ENCODE peak calls at places on chromosome 5, in nine cellular contexts. X is A549, J is breast epithelium, K is psoas muscle, P is cardiac muscle cell, N is HL-60, C is heart left ventricle, Y is tibial nerve, F is SK-N-SH. U is an unnamed sample.
A peak's percentile ranks its signal among the peaks of the same experiment; 100 is the strongest.

GRCh38 chr5:124735169-124735858 is 11.1 kb downstream of the ZNF608 start:
- DNase-seq in N (no peak), J (no peak), F (peak; percentile 80), X (no peak), Y (peak; percentile 37), C (no peak), P (peak; percentile 80), K (peak; percentile 61), U (peak; percentile 80)

GRCh38 chr5:132657676-132658382 is at the start of gene IL13:
- DNase-seq in X (no peak), F (no peak), N (no peak), K (no peak), J (no peak), C (no peak), Y (no peak), P (no peak), U (no peak)

GRCh38 chr5:154355141-154355611 is 90.6 kb upstream of the SAP30L start:
- DNase-seq in K (peak; percentile 69), P (no peak), C (peak; percentile 63), N (no peak), Y (no peak), J (no peak), F (peak; percentile 29), X (no peak), U (no peak)

GRCh38 chr5:157345067-157345466 is 79.1 kb downstream of the CYFIP2 start:
- DNase-seq in N (no peak), X (no peak), F (no peak), K (no peak), P (no peak), Y (no peak), C (no peak), J (no peak), U (no peak)

GRCh38 chr5:131473731-131474130 is 161.3 kb downstream of the RAPGEF6 start:
- DNase-seq in N (no peak), C (no peak), X (no peak), Y (no peak), J (no peak), P (no peak), F (no peak), K (no peak), U (no peak)

GRCh38 chr5:77418601-77419591 is 73.2 kb downstream of the WDR41 start:
- DNase-seq in C (no peak), J (no peak), K (no peak), Y (no peak), X (no peak), N (no peak), P (no peak), F (no peak), U (no peak)

GRCh38 chr5:98771389-98772109 is 1.9 kb upstream of the RGMB start:
- DNase-seq in X (peak; percentile 88), F (peak; percentile 75), J (peak; percentile 52), Y (peak; percentile 94), N (peak; percentile 43), C (no peak), P (peak; percentile 88), K (no peak), U (peak; percentile 92)

GRCh38 chr5:163407034-163407652 is 30.3 kb upstream of the CCNG1 start:
- DNase-seq in X (no peak), C (no peak), J (no peak), F (no peak), N (peak; percentile 39), K (no peak), P (peak; percentile 12), Y (no peak), U (no peak)

GRCh38 chr5:67234671-67235176 is 38.1 kb upstream of the CD180 start:
- DNase-seq in J (peak; percentile 49), N (no peak), Y (peak; percentile 66), P (no peak), X (no peak), F (no peak), C (no peak), K (peak; percentile 61), U (no peak)

GRCh38 chr5:152331718-152332117 is 73.4 kb downstream of the NMUR2 start:
- DNase-seq in N (no peak), K (no peak), J (no peak), P (no peak), Y (no peak), C (no peak), F (no peak), X (no peak), U (no peak)

GRCh38 chr5:179130101-179130681 is 70.0 kb downstream of the ZNF354C start:
- DNase-seq in C (no peak), X (no peak), P (no peak), N (no peak), K (no peak), J (no peak), F (no peak), Y (no peak), U (no peak)

GRCh38 chr5:140245926-140246325 is 57.0 kb downstream of the PFDN1 start:
- DNase-seq in P (no peak), J (no peak), Y (no peak), X (no peak), K (no peak), C (no peak), F (no peak), N (no peak), U (no peak)

GRCh38 chr5:138054863-138055558 is 22.1 kb upstream of the FAM13B start:
- DNase-seq in Y (no peak), F (no peak), N (no peak), K (no peak), J (peak; percentile 25), P (no peak), X (no peak), C (no peak), U (no peak)

GRCh38 chr5:138053554-138053953 is 20.7 kb upstream of the FAM13B start:
- DNase-seq in N (no peak), Y (no peak), J (no peak), X (no peak), P (no peak), F (no peak), K (no peak), C (no peak), U (no peak)

GRCh38 chr5:138054206-138054605 is 21.3 kb upstream of the FAM13B start:
- DNase-seq in F (no peak), Y (no peak), P (no peak), J (no peak), K (no peak), X (no peak), C (no peak), N (no peak), U (no peak)

DNA sequence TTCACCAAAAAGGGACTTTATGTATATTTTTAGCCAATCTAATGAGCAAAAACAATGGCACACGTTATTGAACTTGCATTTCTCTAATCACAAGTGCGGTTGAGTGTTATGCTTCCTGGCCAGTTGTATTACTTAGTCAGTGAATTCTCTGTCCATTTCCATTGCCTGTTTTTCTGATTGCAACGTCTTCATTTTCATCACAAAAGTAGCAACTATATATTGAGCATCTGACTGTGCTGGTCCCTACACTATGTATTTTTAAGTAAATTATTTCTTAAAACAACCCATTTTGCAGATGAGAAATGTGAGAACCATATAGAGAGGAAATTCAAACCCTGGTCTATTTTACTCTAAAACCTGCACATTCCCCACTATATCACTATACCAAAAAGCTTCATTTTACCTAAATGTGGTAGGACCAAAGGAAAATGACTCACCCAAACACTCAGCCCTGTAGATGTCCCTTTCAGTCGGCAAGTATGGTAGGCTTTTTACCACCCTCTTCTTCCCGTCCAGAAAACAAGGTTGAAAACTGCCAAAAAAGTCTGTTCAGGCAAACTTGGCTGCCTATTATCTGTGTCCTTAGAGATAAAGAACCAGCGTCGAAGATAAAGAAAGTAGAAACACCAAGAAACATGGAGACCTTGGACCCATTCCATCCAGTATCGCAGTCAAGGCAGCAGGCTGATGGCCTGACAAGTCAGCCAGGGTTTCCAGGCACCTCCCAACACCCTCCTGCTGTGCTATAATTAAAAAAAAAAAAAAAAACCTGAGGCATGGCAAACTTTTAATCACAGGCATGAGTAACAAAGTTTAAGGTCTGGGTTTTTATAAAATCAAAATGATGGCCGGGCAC is 18.8 kb upstream of the FAM13B start:
- DNase-seq in P (no peak), C (no peak), N (no peak), Y (no peak), F (no peak), J (no peak), X (no peak), K (no peak), U (no peak)
- TF ChIP-seq CTCF in P (no peak), C (no peak), N (no peak), Y (no peak), F (no peak), J (no peak), X (no peak), K (no peak), U (no peak)

GRCh38 chr5:160378325-160378724 is 7.9 kb upstream of the C1QTNF2 start:
- DNase-seq in F (no peak), N (no peak), J (no peak), C (no peak), P (no peak), Y (no peak), K (no peak), X (no peak), U (no peak)
- H3K27ac ChIP-seq in F (no peak overlapping the region), N (no peak overlapping the region), J (no peak overlapping the region), C (no peak overlapping the region), P (no peak overlapping the region), Y (no peak overlapping the region), K (no peak overlapping the region), X (no peak overlapping the region), U (no peak overlapping the region)

DNA sequence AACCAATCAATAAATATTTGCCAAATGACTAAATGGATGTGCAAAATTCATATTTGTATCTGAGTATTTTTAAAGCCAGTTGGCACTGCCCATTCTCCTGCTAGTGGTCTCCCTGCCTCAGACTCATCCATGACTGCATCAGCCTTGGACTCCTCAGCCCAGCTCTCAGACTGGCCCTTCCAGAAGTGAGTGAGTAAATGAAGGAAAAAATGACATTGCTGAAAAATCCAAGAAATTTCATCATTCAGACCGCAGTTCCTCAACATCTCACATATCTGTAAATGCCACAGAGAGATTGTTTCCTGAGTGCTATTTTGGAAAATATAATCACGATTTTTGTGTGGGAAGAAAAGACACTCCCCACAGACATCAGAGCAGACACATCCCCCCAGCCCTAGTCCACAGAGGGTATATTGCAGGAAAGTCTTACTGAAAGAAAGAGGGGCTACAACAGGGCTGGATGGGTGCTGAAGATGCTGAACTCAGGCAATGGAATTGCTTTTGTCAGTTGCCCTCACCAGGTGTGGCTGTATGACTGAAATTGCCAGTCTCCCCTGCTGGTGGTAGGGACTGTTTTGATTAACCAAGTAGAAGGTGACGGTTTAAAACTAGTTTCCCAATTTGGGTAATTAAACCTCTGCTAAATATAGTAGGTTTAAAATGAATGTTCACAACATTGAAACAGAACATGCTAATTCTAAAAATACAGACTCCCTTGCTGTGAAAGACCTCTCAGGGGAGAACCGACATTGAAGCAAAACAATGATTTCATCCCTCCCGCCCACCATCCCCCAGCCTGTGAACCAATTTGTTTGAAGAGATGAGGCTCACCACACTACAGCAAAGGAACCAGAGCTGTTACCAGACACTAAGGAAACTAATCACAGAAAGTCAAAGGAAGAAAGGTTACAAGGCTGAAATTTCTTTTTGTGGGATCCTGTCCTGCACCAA is 158.8 kb downstream of the DEPDC1B start:
- DNase-seq in Y (no peak), K (no peak), F (no peak), N (no peak), X (no peak), J (no peak), P (no peak), C (no peak), U (no peak)
- TF ChIP-seq CTCF in Y (no peak), K (no peak), F (no peak), N (no peak), X (no peak), J (no peak), P (no peak), C (no peak), U (no peak)

DNA sequence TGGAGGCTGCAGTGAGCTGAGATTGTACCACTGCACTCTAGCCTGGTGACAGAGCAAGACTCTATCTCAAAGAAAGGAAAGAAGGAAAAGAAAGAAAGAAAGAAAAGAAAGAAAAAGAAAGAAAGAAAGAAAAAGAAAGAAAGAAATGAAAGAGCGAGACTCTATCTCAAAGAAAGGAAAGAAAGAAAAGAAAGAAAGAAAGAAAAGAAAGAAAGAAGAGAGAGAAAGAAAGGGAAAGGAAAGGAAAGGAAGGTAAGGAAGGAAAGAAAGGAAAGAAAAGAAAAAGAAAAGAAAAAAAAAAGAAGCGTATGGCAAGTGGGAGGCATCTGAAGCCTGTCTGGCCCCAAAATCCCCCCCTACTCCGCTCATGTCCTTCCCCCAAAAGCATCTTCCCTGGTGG is 182.3 kb upstream of the MSX2 start:
- DNase-seq in F (no peak), X (no peak), K (no peak), Y (no peak), N (no peak), P (no peak), J (no peak), C (no peak), U (no peak)
- H3K27ac ChIP-seq in F (no peak overlapping the region), X (no peak overlapping the region), K (no peak overlapping the region), Y (no peak overlapping the region), N (no peak overlapping the region), P (no peak overlapping the region), J (no peak overlapping the region), C (no peak overlapping the region), U (no peak overlapping the region)